ENCODE peak calls at places on chromosomes 5 and 9, in eight cellular contexts. Z, E, T, L, X, I, A and C are unnamed samples. For H3K4me1, the result is how much of the 10 kb centered on the place peaks cover.

GRCh38 chr9:76159288-76159926 is 234.8 kb downstream of the RFK start:
- DNase-seq in Z (no peak), X (no peak), I (no peak), A (no peak), E (no peak), L (no peak), T (no peak), C (no peak)

GRCh38 chr5:40734986-40735385 is 20.8 kb downstream of the TTC33 start:
- DNase-seq in L (no peak), E (no peak), I (no peak), A (no peak), T (no peak), X (no peak), Z (no peak), C (no peak)

GRCh38 chr5:43110606-43111170 is 10.0 kb upstream of the ZNF131 start:
- DNase-seq in Z (no peak), T (no peak), E (no peak), I (no peak), X (no peak), A (no peak), L (no peak), C (no peak)

GRCh38 chr5:10756539-10756938 is 4.5 kb downstream of the DAP start:
- DNase-seq in T (no peak), I (no peak), Z (no peak), E (no peak), L (no peak), X (no peak), A (no peak), C (no peak)

GRCh38 chr9:125431741-125432271 is 170.2 kb downstream of the GAPVD1 start:
- DNase-seq in A (no peak), T (no peak), E (no peak), X (no peak), L (no peak), Z (no peak), I (no peak), C (no peak)

GRCh38 chr5:158080112-158080511 is 221.2 kb upstream of the CLINT1 start:
- DNase-seq in T (no peak), E (no peak), I (no peak), L (no peak), Z (no peak), X (no peak), A (no peak), C (no peak)

GRCh38 chr5:2370626-2371418 is 380.7 kb downstream of the IRX2 start:
- DNase-seq in X (no peak), Z (no peak), T (no peak), L (no peak), A (no peak), I (no peak), E (no peak), C (no peak)

GRCh38 chr9:12775373-12775962 is 648 bp downstream of the LURAP1L start:
- DNase-seq in E (no peak), T (no peak), X (no peak), L (no peak), I (peak), Z (peak), A (peak), C (no peak)

GRCh38 chr9:98315551-98316060 is 60.2 kb upstream of the TBC1D2 start:
- DNase-seq in T (peak), A (peak), Z (peak), L (peak), E (peak), I (peak), X (peak), C (peak)

GRCh38 chr5:120447706-120448239 is 16.3 kb upstream of the PRR16 start:
- DNase-seq in Z (no peak), L (no peak), E (no peak), I (no peak), A (no peak), X (no peak), T (no peak), C (no peak)

GRCh38 chr5:74016373-74016772 is 390.4 kb downstream of the ARHGEF28 start:
- DNase-seq in X (no peak), L (no peak), A (no peak), Z (no peak), E (no peak), T (peak), I (no peak), C (no peak)

GRCh38 chr5:145941096-145941676 is 4.8 kb downstream of the SH3RF2 start:
- DNase-seq in T (no peak), I (no peak), L (no peak), Z (no peak), A (no peak), E (no peak), X (no peak), C (peak)

GRCh38 chr9:131951905-131952304 is 127.8 kb downstream of the MED27 start:
- DNase-seq in Z (peak), I (peak), X (no peak), E (no peak), A (peak), L (no peak), T (no peak), C (no peak)

GRCh38 chr5:124285071-124285470 is 461.4 kb downstream of the ZNF608 start:
- DNase-seq in A (no peak), L (no peak), Z (no peak), I (no peak), X (no peak), T (no peak), E (no peak), C (peak)
- H3K27ac ChIP-seq in A (no peak), L (no peak), Z (no peak), I (no peak), X (no peak), T (no peak), E (no peak), C (no peak)

DNA sequence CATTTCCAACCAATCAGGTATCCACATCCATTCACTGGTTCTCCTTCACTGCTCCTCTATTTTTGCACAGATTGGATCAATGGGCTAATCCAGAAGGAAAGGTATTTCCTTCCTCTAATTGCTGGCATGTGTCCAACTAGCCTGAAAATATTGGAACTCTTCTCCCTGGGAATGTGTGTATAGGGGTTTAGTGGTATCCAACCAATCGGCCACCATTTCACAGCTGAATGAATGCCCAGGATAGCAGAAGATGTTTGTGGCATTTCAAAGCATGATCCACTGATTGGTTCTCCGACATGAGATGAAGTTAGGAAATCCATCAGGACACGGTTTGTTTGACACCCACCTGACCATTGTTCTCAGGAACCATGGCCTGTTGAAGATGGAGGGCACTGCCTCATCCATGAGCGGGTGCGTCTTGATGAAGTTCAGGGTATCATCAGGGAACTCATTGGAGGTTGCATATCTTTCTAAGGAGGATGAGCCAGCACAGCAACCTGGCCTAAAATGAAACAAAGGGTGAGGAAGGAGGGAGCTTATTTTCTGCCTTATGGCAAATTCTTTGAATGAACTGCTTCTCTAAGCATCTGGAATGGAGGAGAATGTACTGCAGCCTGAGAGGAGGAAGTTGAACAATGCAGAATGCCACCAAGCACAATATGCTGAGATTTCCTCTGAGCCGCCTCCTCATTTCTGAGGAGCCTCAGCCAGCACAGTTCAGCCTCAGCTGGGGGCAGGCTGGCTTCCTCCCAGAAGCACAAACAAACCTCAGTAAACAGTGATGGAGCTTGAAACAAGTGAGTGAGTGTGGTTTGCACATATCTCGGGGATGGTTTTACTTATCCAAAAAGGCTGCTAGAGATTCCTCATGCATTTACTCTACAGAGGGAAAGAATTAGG is 94.6 kb downstream of the SEMA6A start:
- DNase-seq in L (no peak), A (no peak), E (no peak), T (no peak), X (no peak), Z (no peak), I (no peak), C (no peak)
- H3K4me1 ChIP-seq in L (under half), A (under half), E (under half), T (under half), X (under half), Z (under half), I (under half), C (under half)

GRCh38 chr9:93458702-93459101 is 5.3 kb upstream of the FAM120AOS start:
- DNase-seq in X (no peak), Z (no peak), L (no peak), A (no peak), I (no peak), T (no peak), E (no peak), C (no peak)
- H3K27ac ChIP-seq in X (no peak), Z (no peak), L (no peak), A (peak), I (peak), T (peak), E (no peak), C (no peak)

GRCh38 chr5:172874647-172875371 is 40.8 kb downstream of the ERGIC1 start:
- DNase-seq in L (no peak), E (no peak), X (no peak), Z (no peak), A (no peak), T (no peak), I (no peak), C (no peak)
- H3K4me1 ChIP-seq in L (half or more), E (under half), X (under half), Z (under half), A (half or more), T (under half), I (under half), C (half or more)

DNA sequence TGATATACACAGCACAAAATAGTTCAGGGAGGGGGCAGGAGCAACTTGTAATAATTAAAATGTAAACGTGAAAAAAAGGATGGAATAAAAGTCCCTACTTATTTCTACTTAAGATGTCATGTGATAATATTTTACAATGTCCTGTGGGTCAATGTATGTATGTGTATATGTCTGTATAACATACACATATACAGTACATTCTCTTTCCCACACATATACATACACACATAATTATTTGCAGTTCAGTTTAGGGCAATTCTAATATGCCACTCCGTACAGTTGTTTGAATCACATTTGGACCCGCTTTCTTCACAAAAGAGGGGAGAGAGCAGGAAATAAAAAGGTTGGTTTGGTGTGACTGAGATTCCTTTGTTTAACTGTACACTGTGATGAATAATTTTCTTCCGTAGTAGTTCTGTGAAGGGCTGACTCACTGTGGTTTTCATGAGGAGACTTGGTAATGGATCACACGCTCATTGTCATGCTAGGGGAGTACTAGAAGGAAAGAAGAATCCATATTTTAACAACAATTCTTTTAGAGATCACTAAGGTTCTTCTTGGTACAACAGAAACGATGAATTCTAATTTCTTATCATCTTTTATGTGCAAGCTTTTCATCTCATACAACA is 26.2 kb upstream of the ACOT12 start:
- DNase-seq in L (peak), E (no peak), X (no peak), T (no peak), I (no peak), A (no peak), Z (no peak), C (no peak)
- H3K27ac ChIP-seq in L (peak), E (no peak), X (no peak), T (no peak), I (no peak), A (no peak), Z (no peak), C (no peak)

DNA sequence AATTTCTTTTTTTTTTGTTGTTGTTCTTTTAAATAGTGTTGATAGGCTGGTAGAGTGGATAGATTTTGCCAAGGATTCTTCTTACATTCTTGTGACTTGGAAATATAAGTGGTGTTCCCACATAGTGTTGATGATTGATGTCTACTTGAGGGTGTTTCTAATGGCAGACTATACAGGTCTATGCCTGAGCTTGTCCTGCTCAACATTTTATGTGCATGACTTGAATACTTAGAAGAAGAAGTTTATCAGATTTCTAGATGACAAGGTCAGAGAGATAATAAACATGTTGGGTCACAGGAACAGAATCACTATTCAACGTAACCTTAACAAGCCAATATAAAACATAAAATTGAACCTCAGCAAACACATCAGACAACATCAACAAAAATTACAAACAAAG is 24.2 kb downstream of the XRCC4 start:
- DNase-seq in T (no peak), L (no peak), I (no peak), E (no peak), A (no peak), X (no peak), Z (no peak), C (no peak)
- H3K4me1 ChIP-seq in T (under half), L (under half), I (under half), E (under half), A (under half), X (under half), Z (under half), C (under half)

GRCh38 chr5:149796025-149796424 is 65.9 kb downstream of the PPARGC1B start:
- DNase-seq in A (no peak), I (no peak), T (no peak), E (no peak), Z (no peak), L (no peak), X (no peak), C (no peak)
- H3K27ac ChIP-seq in A (peak), I (peak), T (no peak), E (no peak), Z (no peak), L (no peak), X (no peak), C (peak)